ENCODE peak calls at places on chromosomes 1 and 21, in four cellular contexts. V, Z, L and N are unnamed samples. For H3K27me3, the result is how much of the 10 kb centered on the place peaks cover.

GRCh38 chr21:26920055-26920454 is 46.8 kb downstream of the ADAMTS5 start:
- DNase-seq in V (no peak), L (no peak), Z (no peak), N (no peak)

GRCh38 chr1:227945891-227946623 is 1.7 kb downstream of the WNT9A start:
- DNase-seq in Z (no peak), V (peak), L (peak), N (peak)

GRCh38 chr1:30848130-30848529 is 60.4 kb downstream of the SDC3 start:
- DNase-seq in Z (no peak), L (no peak), V (no peak), N (no peak)

GRCh38 chr1:240499012-240499411 is 112.9 kb downstream of the GREM2 start:
- DNase-seq in V (no peak), L (no peak), Z (no peak), N (no peak)

GRCh38 chr1:161092621-161093028 is 3.3 kb upstream of the NECTIN4 start:
- DNase-seq in L (no peak), Z (no peak), V (no peak), N (peak)

GRCh38 chr1:172326171-172326570 is 94.3 kb upstream of the C1orf105 start:
- DNase-seq in Z (no peak), V (no peak), L (no peak), N (no peak)

GRCh38 chr1:178541396-178541795 is 28.5 kb downstream of the TEX35 start:
- DNase-seq in V (no peak), Z (no peak), L (peak), N (no peak)

GRCh38 chr1:221965252-221965651 is 223.4 kb upstream of the DUSP10 start:
- DNase-seq in Z (no peak), L (no peak), V (no peak), N (no peak)

GRCh38 chr1:178442925-178443324 is 53.8 kb downstream of the CLEC20A start:
- DNase-seq in L (no peak), Z (no peak), V (no peak), N (no peak)

GRCh38 chr1:176691251-176692228 is 228.6 kb downstream of the PAPPA2 start:
- DNase-seq in V (no peak), Z (peak), L (no peak), N (no peak)

GRCh38 chr21:34701726-34702125 is 32.9 kb downstream of the CLIC6 start:
- DNase-seq in V (no peak), L (no peak), Z (no peak), N (no peak)

GRCh38 chr1:158506369-158506987 is 34.5 kb downstream of the OR10R2 start:
- DNase-seq in Z (peak), V (no peak), L (no peak), N (no peak)

GRCh38 chr21:21007606-21008005 is 9.4 kb downstream of the NCAM2 start:
- DNase-seq in L (no peak), V (no peak), Z (no peak), N (no peak)

GRCh38 chr1:105608713-105609112 is 1447.8 kb upstream of the PRMT6 start:
- DNase-seq in V (no peak), Z (no peak), L (no peak), N (no peak)

GRCh38 chr21:29230541-29231275 is 68.0 kb upstream of the BACH1 start:
- DNase-seq in V (no peak), L (no peak), Z (no peak), N (no peak)

GRCh38 chr1:162977944-162978568 is 91.1 kb upstream of the RGS4 start:
- DNase-seq in Z (no peak), V (no peak), L (no peak), N (no peak)

GRCh38 chr1:147665521-147665920 is 4.8 kb downstream of the ACP6 start:
- DNase-seq in Z (no peak), V (no peak), L (no peak), N (no peak)

GRCh38 chr1:153337980-153338853 is 10.4 kb downstream of the PGLYRP4 start:
- DNase-seq in V (no peak), Z (no peak), L (no peak), N (no peak)

GRCh38 chr1:66553846-66554245 is 19.9 kb downstream of the SGIP1 start:
- DNase-seq in V (no peak), Z (no peak), L (no peak), N (no peak)

GRCh38 chr1:200373811-200374231 is 36.0 kb downstream of the ZNF281 start:
- DNase-seq in V (no peak), L (no peak), Z (no peak), N (no peak)

GRCh38 chr1:109373051-109373593 is 24.6 kb downstream of the SORT1 start:
- DNase-seq in Z (no peak), V (no peak), L (no peak), N (no peak)

GRCh38 chr1:22739648-22740385 is 29.2 kb downstream of the EPHB2 start:
- DNase-seq in Z (no peak), L (no peak), V (peak), N (no peak)

GRCh38 chr1:235739124-235739523 is 89.5 kb upstream of the GNG4 start:
- DNase-seq in L (no peak), V (no peak), Z (no peak), N (no peak)

GRCh38 chr1:2300004-2300771 is 72.1 kb downstream of the SKI start:
- DNase-seq in L (no peak), V (peak), Z (no peak), N (no peak)

GRCh38 chr1:99657213-99658030 is 11.5 kb downstream of the PALMD start:
- DNase-seq in V (no peak), L (no peak), Z (no peak), N (no peak)

GRCh38 chr1:30185313-30185712 is 538.1 kb downstream of the MATN1 start:
- DNase-seq in Z (no peak), V (no peak), L (no peak), N (no peak)

GRCh38 chr1:97013904-97014303 is 292.3 kb downstream of the PTBP2 start:
- DNase-seq in Z (no peak), V (no peak), L (no peak), N (no peak)

GRCh38 chr1:240337795-240338194 is 246.1 kb downstream of the FMN2 start:
- DNase-seq in Z (no peak), L (no peak), V (no peak), N (no peak)

GRCh38 chr1:39576016-39576657 is 453 bp downstream of the PABPC4 start:
- DNase-seq in L (no peak), V (peak), Z (no peak), N (no peak)

GRCh38 chr1:41662061-41662655 is 177.7 kb upstream of the EDN2 start:
- DNase-seq in L (peak), V (peak), Z (no peak), N (peak)

GRCh38 chr1:203537806-203538464 is 44.0 kb downstream of the OPTC start:
- DNase-seq in Z (no peak), V (no peak), L (no peak), N (no peak)

GRCh38 chr1:58590019-58590418 is 13.0 kb upstream of the TACSTD2 start:
- DNase-seq in L (no peak), V (no peak), Z (no peak), N (no peak)

DNA sequence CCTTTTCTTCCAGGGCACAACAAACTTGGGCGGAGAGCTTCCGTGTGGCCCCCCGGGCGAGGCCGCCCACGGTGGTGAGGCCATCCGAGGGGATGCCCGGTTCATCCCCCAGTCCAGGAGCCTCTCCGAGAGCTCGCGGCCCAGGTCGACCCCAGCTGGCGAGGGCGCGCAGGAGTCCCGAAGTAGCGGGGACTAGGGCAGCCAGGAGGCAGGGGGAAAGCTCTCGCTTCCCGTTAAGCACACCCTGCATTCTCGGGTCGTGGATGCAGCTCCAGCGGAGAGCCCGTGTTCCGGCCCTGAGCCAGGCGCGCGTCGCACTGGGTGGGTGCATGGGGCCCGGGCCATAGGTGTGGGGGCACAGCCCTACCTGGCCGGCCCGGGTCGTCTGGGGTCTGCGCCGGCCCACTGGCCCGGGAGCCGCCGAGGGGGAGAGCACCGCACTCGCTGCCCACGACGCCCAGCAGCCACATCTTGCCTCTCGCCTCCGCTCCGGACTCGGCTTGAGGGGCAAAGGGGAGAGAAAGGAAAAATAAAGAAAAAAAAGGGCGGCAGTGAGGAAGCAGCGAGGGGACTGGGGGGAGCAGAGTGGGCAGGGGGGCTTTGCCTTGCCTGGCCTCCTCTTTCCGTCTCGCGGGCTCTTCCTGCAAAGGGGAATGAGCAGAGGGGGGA is 1.8 kb downstream of the RNF220 start:
- DNase-seq in V (peak), Z (no peak), L (no peak), N (no peak)
- H3K27me3 ChIP-seq in V (under half), Z (under half), L (half or more), N (under half)

DNA sequence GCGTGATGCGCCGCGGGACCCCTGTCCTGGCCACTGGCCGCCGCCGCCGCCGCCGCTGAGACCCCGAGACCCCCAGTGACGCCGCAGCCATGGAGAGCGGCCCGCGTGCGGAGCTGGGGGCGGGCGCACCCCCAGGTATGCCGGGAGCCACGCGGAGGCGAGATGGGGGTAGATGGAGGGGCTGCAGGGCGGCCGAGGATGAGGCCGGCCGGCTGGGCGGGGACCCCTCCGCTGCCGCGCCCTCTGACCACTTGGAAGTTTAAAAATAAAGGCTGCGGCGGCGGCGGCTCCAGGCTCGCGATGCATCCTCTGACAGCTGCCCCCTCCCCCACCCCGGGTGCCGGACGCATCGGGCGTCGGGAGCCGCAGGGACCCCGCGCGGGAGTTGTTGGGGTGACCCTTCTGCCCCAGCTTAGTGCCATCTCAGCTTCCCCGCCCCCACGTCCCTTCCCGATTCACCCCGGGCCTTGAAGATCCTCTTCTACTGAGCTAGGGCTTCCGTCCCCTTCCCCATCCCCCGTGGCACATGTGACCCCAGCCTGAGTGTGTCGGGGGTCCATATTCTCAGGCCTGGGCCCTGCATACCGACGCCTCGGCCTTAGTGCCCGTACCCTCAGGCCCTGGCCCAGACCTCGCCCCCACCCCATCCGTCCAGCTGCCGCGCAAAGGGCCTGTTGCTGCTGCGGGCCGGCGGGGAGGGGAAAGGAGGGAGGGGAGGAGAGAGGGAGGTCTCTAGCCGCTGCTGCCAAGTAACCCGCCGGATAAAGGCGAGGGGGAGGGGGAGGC is 562 bp downstream of the MAP7D1 start:
- DNase-seq in V (peak), L (peak), Z (no peak), N (peak)
- TF ChIP-seq POLR2AphosphoS5 in V (peak), L (no peak), Z (no peak), N (peak)

GRCh38 chr1:17911789-17912188 is 156.7 kb downstream of the ACTL8 start:
- DNase-seq in V (no peak), L (no peak), Z (no peak), N (no peak)
- H3K27me3 ChIP-seq in V (under half), L (half or more), Z (under half), N (under half)

DNA sequence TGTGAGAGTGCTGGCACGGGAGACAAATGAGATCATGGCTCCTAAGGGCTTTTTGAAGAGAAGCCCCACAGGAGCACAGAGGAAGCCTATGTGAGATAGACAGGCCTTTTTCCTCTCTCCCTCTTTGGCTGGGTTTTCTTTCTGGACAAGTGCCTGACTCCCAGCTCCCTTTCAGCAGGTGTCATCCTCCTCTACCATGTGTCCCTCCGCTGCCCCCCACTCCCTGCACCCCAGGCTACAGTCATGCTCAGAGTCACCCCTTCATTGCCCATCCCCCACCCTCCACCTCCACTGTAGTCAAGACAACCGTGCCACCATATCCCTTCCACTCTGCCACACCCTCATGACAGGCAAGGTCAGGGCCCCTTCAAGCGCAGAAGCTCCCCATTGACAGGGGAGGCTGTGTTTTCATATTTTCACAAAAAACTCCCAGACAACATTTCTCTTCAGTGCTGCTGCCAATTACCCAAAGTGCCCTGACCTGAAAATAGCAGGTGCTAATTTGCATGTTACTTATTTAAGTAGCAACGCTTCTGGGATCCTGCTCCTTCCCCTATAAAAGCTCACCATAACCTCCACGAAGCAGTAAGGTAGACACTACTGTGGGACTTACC is 92.1 kb upstream of the IPO9 start:
- DNase-seq in V (no peak), Z (no peak), L (no peak), N (no peak)
- TF ChIP-seq POLR2AphosphoS5 in V (no peak), Z (no peak), L (no peak), N (no peak)

GRCh38 chr1:46547481-46548383 is 3.7 kb downstream of the KNCN start:
- DNase-seq in L (no peak), V (no peak), Z (no peak), N (no peak)
- H3K27me3 ChIP-seq in L (half or more), V (under half), Z (under half), N (under half)

GRCh38 chr1:45244660-45245059 is 38.3 kb upstream of the ZSWIM5 start:
- DNase-seq in V (no peak), Z (no peak), L (no peak), N (no peak)
- TF ChIP-seq POLR2AphosphoS5 in V (no peak), Z (no peak), L (no peak), N (no peak)

GRCh38 chr1:24163999-24164398 is 21.1 kb upstream of the IL22RA1 start:
- DNase-seq in V (no peak), Z (no peak), L (no peak), N (no peak)

GRCh38 chr1:24159366-24159765 is 16.4 kb upstream of the IL22RA1 start:
- DNase-seq in L (peak), Z (no peak), V (no peak), N (no peak)

GRCh38 chr1:24157921-24158481 is 15.1 kb upstream of the IL22RA1 start:
- DNase-seq in V (no peak), Z (no peak), L (no peak), N (no peak)

GRCh38 chr1:24165500-24165899 is 21.6 kb downstream of the IFNLR1 start:
- DNase-seq in Z (no peak), V (no peak), L (peak), N (no peak)

GRCh38 chr1:24161270-24161669 is 18.3 kb upstream of the IL22RA1 start:
- DNase-seq in L (no peak), V (no peak), Z (no peak), N (no peak)
- H3K27me3 ChIP-seq in L (under half), V (under half), Z (under half), N (under half)

GRCh38 chr1:65167544-65167943 is 19.5 kb downstream of the AK4 start:
- DNase-seq in V (no peak), L (no peak), Z (no peak), N (no peak)

GRCh38 chr1:65166572-65167305 is 18.7 kb downstream of the AK4 start:
- DNase-seq in V (no peak), L (no peak), Z (no peak), N (no peak)

GRCh38 chr1:65168867-65169266 is 20.9 kb downstream of the AK4 start:
- DNase-seq in Z (no peak), L (no peak), V (no peak), N (no peak)

GRCh38 chr1:65172936-65173335 is 24.9 kb downstream of the AK4 start:
- DNase-seq in V (no peak), L (no peak), Z (no peak), N (no peak)

DNA sequence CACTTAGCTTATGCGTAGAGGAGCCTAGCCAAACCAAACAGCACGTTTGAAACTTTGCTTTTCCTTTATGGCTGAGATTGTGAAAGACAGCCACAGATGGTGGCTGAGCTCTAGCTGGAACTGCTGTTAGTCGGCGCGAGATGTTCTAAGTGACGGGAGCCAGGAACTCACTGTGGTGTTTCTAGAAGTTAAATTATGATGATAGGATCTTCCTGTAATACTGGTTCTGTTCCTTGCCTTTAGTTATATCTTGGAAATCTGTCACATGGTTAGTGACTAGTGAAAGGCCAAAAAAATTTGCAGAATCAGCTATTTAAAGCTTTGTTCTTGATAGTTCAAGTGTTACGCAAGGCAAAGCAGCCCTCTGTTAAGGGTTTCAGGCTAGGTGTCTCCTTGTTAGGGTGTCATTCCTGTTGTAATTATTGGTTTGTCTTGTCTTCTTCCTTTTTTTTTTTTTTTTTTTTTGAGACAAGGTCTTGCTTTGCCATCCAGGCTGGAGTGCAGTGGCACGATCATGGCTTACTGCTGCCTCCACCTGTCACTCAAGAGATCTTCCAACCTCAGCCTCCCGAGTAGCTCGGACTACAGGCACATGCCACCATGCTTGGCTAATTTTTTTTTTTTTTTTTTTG is 22.6 kb downstream of the AK4 start:
- DNase-seq in Z (no peak), L (no peak), V (no peak), N (peak)
- TF ChIP-seq POLR2AphosphoS5 in Z (no peak), L (peak), V (no peak), N (peak)